ENCODE peak calls at places on chromosomes 16 and 17, in six cellular contexts. B is SK-MEL-5; W is activated naive CD4-positive, alpha-beta T cell treated with anti-CD3 and anti-CD28 coated beads for 36 hours; E is dermis blood vessel endothelial cell; N is iPS-NIHi11; U is activated T-helper 2 cell treated with anti-CD3 and anti-CD28 coated beads, Interferon-gamma antibody, Interleukin-2, Interleukin-4, amounts not matched to agents 10 μg/mL and 5 μg/mL and 100 μg/mL, durations not matched to agents 14 hours and 24 hours and 36 hours. J is an unnamed sample.

GRCh38 chr16:3046506-3047386 is at the start of gene MMP25:
- DNase-seq in N (peak; percentile 60), E (no peak), W (no peak), B (no peak), U (no peak), J (no peak)

GRCh38 chr16:81429045-81429521 is 15.5 kb upstream of the CMIP start:
- DNase-seq in W (peak; percentile 14), N (peak; percentile 80), B (peak; percentile 45), E (peak; percentile 78), U (no peak), J (peak; percentile 39)

GRCh38 chr17:18225562-18226283 is at the start of gene LLGL1:
- DNase-seq in E (no peak), B (peak; percentile 20), W (peak; percentile 15), N (no peak), U (no peak), J (peak; percentile 24)

GRCh38 chr17:29585080-29585751 is 4.2 kb downstream of the GIT1 start:
- DNase-seq in E (peak; percentile 81), N (no peak), B (no peak), U (no peak), W (peak; percentile 54), J (no peak)

GRCh38 chr16:54718376-54718775 is 212.3 kb upstream of the IRX5 start:
- DNase-seq in N (no peak), E (no peak), U (no peak), B (no peak), W (no peak), J (no peak)

GRCh38 chr17:80601146-80601545 is 56.5 kb downstream of the RPTOR start:
- DNase-seq in U (no peak), W (no peak), N (no peak), B (no peak), E (no peak), J (no peak)

GRCh38 chr16:69444873-69445517 is 20.6 kb downstream of the CYB5B start:
- DNase-seq in W (no peak), B (peak; percentile 40), N (no peak), E (no peak), U (no peak), J (no peak)

GRCh38 chr17:9890124-9890523 is 14.9 kb downstream of the RCVRN start:
- DNase-seq in U (no peak), N (peak; percentile 91), W (peak; percentile 17), E (no peak), B (peak; percentile 77), J (peak; percentile 51)

GRCh38 chr16:4936991-4937781 is at the start of gene PPL:
- DNase-seq in N (peak; percentile 94), B (no peak), U (peak; percentile 14), E (no peak), W (peak; percentile 26), J (no peak)

GRCh38 chr16:4435668-4436067 is 10.0 kb downstream of the DNAJA3 start:
- DNase-seq in W (no peak), B (no peak), E (no peak), U (no peak), N (no peak), J (no peak)

GRCh38 chr17:1003972-1004768 is 7.2 kb downstream of the TIMM22 start:
- DNase-seq in U (no peak), E (peak; percentile 71), B (no peak), N (no peak), W (no peak), J (no peak)

GRCh38 chr17:82020874-82021727 is 1.6 kb downstream of the CENPX start:
- DNase-seq in W (peak; percentile 82), E (peak; percentile 87), U (no peak), N (peak; percentile 42), B (peak; percentile 91), J (peak; percentile 69)

GRCh38 chr17:57145347-57145746 is 60.3 kb downstream of the AKAP1 start:
- DNase-seq in N (no peak), B (no peak), W (no peak), U (no peak), E (no peak), J (no peak)

GRCh38 chr17:81272616-81273015 is 22.5 kb downstream of the SLC38A10 start:
- DNase-seq in W (no peak), E (no peak), B (no peak), N (no peak), U (no peak), J (no peak)

GRCh38 chr17:42697108-42697811 is 14.9 kb downstream of the CNTNAP1 start:
- DNase-seq in B (no peak), U (no peak), E (no peak), N (no peak), W (no peak), J (no peak)

GRCh38 chr17:81890447-81891302 is 711 bp downstream of the ALYREF start:
- DNase-seq in B (no peak), W (peak; percentile 43), U (no peak), E (peak; percentile 51), N (no peak), J (no peak)

GRCh38 chr17:81510798-81511549 is 1.6 kb downstream of the ACTG1 start:
- DNase-seq in N (no peak), U (peak; percentile 30), W (peak; percentile 68), E (peak; percentile 49), B (peak; percentile 47), J (no peak)

GRCh38 chr17:82926081-82926480 is 86.3 kb upstream of the ZNF750 start:
- DNase-seq in B (no peak), U (no peak), E (no peak), N (no peak), W (no peak), J (no peak)

GRCh38 chr17:5587431-5588032 is 3.2 kb upstream of the NLRP1 start:
- DNase-seq in U (peak; percentile 39), N (peak; percentile 83), E (peak; percentile 85), B (peak; percentile 90), W (peak; percentile 69), J (peak; percentile 88)

GRCh38 chr16:1615761-1616160 is 3.6 kb downstream of the CRAMP1 start:
- DNase-seq in B (no peak), N (no peak), W (no peak), E (peak; percentile 49), U (no peak), J (no peak)

GRCh38 chr17:74994440-74994839 is 7.0 kb downstream of the CDR2L start:
- DNase-seq in U (no peak), N (no peak), B (no peak), E (no peak), W (no peak), J (no peak)

GRCh38 chr17:30222741-30223175 is 12.7 kb downstream of the SLC6A4 start:
- DNase-seq in W (no peak), B (no peak), N (peak; percentile 21), E (no peak), U (no peak), J (no peak)

GRCh38 chr16:1057252-1057932 is 15.2 kb upstream of the SSTR5 start:
- DNase-seq in W (peak; percentile 66), U (peak; percentile 21), B (peak; percentile 31), E (peak; percentile 61), N (peak; percentile 90), J (peak; percentile 57)

GRCh38 chr17:74210191-74211140 is 2.9 kb upstream of the TTYH2 start:
- DNase-seq in W (peak; percentile 89), N (peak; percentile 80), U (peak; percentile 71), E (peak; percentile 84), B (peak; percentile 98), J (peak; percentile 74)

GRCh38 chr17:32388613-32389459 is 38.9 kb downstream of the ZNF207 start:
- DNase-seq in W (no peak), U (no peak), N (no peak), E (no peak), B (no peak), J (no peak)

GRCh38 chr16:10688291-10688690 is 6.4 kb downstream of the TEKT5 start:
- DNase-seq in W (no peak), B (no peak), E (no peak), U (no peak), N (no peak), J (no peak)

GRCh38 chr16:83344014-83344413 is 463.8 kb upstream of the HSBP1 start:
- DNase-seq in W (no peak), B (peak; percentile 69), N (no peak), U (no peak), E (peak; percentile 97), J (no peak)

GRCh38 chr16:4263504-4264436 is 9.1 kb downstream of the TFAP4 start:
- DNase-seq in U (no peak), W (no peak), B (no peak), N (peak; percentile 94), E (peak; percentile 37), J (peak; percentile 31)

GRCh38 chr16:66904846-66905632 is 13.6 kb downstream of the CDH16 start:
- DNase-seq in W (no peak), N (no peak), U (no peak), B (no peak), E (no peak), J (no peak)

GRCh38 chr16:50279142-50279865 is 13.0 kb downstream of the ADCY7 start:
- DNase-seq in N (peak; percentile 9), W (no peak), E (peak; percentile 19), B (no peak), U (no peak), J (no peak)